ENCODE peak calls at places on chromosomes 11 and 22, in nine cellular contexts. One of them, this sample, is unnamed.

GRCh38 chr11:107011977-107012376 is 6.3 kb downstream of the GUCY1A2 start:
- DNase-seq in HEK293T: no peak
- DNase-seq in neural progenitor cell: no peak
- DNase-seq in head of caudate nucleus: no peak
- DNase-seq in KG1: no peak
- DNase-seq in NCI-H1436 treated with DMSO at 0.1 percent for 48 hours: no peak
- DNase-seq in NCI-H1092: no peak
- DNase-seq in activated CD4-positive, alpha-beta T cell treated with anti-CD3 and anti-CD28 coated beads, Interleukin-2, amount 50 U/mL, for 1 hour: no peak
- DNase-seq in globus pallidus: no peak
- DNase-seq in this sample: no peak

GRCh38 chr11:64153831-64154230 is 12.1 kb downstream of the MACROD1 start:
- DNase-seq in HEK293T: no peak
- DNase-seq in neural progenitor cell: no peak
- DNase-seq in head of caudate nucleus: no peak
- DNase-seq in KG1: no peak
- DNase-seq in NCI-H1436 treated with DMSO at 0.1 percent for 48 hours: no peak
- DNase-seq in NCI-H1092: no peak
- DNase-seq in activated CD4-positive, alpha-beta T cell treated with anti-CD3 and anti-CD28 coated beads, Interleukin-2, amount 50 U/mL, for 1 hour: no peak
- DNase-seq in globus pallidus: no peak
- DNase-seq in this sample: no peak

GRCh38 chr11:62708423-62709261 is 1.2 kb downstream of the GNG3 start:
- DNase-seq in HEK293T: no peak
- DNase-seq in neural progenitor cell: no peak
- DNase-seq in head of caudate nucleus: peak
- DNase-seq in KG1: no peak
- DNase-seq in NCI-H1436 treated with DMSO at 0.1 percent for 48 hours: no peak
- DNase-seq in NCI-H1092: no peak
- DNase-seq in activated CD4-positive, alpha-beta T cell treated with anti-CD3 and anti-CD28 coated beads, Interleukin-2, amount 50 U/mL, for 1 hour: peak
- DNase-seq in globus pallidus: no peak
- DNase-seq in this sample: no peak

GRCh38 chr22:39907605-39908097 is 6.8 kb downstream of the GRAP2 start:
- DNase-seq in HEK293T: no peak
- DNase-seq in neural progenitor cell: no peak
- DNase-seq in head of caudate nucleus: no peak
- DNase-seq in KG1: no peak
- DNase-seq in NCI-H1436 treated with DMSO at 0.1 percent for 48 hours: no peak
- DNase-seq in NCI-H1092: no peak
- DNase-seq in activated CD4-positive, alpha-beta T cell treated with anti-CD3 and anti-CD28 coated beads, Interleukin-2, amount 50 U/mL, for 1 hour: no peak
- DNase-seq in globus pallidus: no peak
- DNase-seq in this sample: no peak

GRCh38 chr11:3685923-3686322 is 14.7 kb upstream of the CHRNA10 start:
- DNase-seq in HEK293T: no peak
- DNase-seq in neural progenitor cell: no peak
- DNase-seq in head of caudate nucleus: no peak
- DNase-seq in KG1: no peak
- DNase-seq in NCI-H1436 treated with DMSO at 0.1 percent for 48 hours: no peak
- DNase-seq in NCI-H1092: peak
- DNase-seq in activated CD4-positive, alpha-beta T cell treated with anti-CD3 and anti-CD28 coated beads, Interleukin-2, amount 50 U/mL, for 1 hour: no peak
- DNase-seq in globus pallidus: no peak
- DNase-seq in this sample: no peak

GRCh38 chr11:57514538-57515331 is 767 bp downstream of the SLC43A1 start:
- DNase-seq in HEK293T: peak
- DNase-seq in neural progenitor cell: peak
- DNase-seq in head of caudate nucleus: peak
- DNase-seq in KG1: peak
- DNase-seq in NCI-H1436 treated with DMSO at 0.1 percent for 48 hours: no peak
- DNase-seq in NCI-H1092: peak
- DNase-seq in activated CD4-positive, alpha-beta T cell treated with anti-CD3 and anti-CD28 coated beads, Interleukin-2, amount 50 U/mL, for 1 hour: peak
- DNase-seq in globus pallidus: no peak
- DNase-seq in this sample: peak

GRCh38 chr22:45413013-45413367 is 409 bp downstream of the SMC1B start:
- DNase-seq in HEK293T: no peak
- DNase-seq in neural progenitor cell: no peak
- DNase-seq in head of caudate nucleus: peak
- DNase-seq in KG1: no peak
- DNase-seq in NCI-H1436 treated with DMSO at 0.1 percent for 48 hours: no peak
- DNase-seq in NCI-H1092: no peak
- DNase-seq in activated CD4-positive, alpha-beta T cell treated with anti-CD3 and anti-CD28 coated beads, Interleukin-2, amount 50 U/mL, for 1 hour: no peak
- DNase-seq in globus pallidus: no peak
- DNase-seq in this sample: no peak

GRCh38 chr11:47980093-47980906 is at the start of gene PTPRJ:
- DNase-seq in HEK293T: peak
- DNase-seq in neural progenitor cell: peak
- DNase-seq in head of caudate nucleus: peak
- DNase-seq in KG1: no peak
- DNase-seq in NCI-H1436 treated with DMSO at 0.1 percent for 48 hours: no peak
- DNase-seq in NCI-H1092: peak
- DNase-seq in activated CD4-positive, alpha-beta T cell treated with anti-CD3 and anti-CD28 coated beads, Interleukin-2, amount 50 U/mL, for 1 hour: peak
- DNase-seq in globus pallidus: peak
- DNase-seq in this sample: peak

GRCh38 chr11:68038718-68039525 is at the start of gene TCIRG1:
- DNase-seq in HEK293T: peak
- DNase-seq in neural progenitor cell: peak
- DNase-seq in head of caudate nucleus: peak
- DNase-seq in KG1: peak
- DNase-seq in NCI-H1436 treated with DMSO at 0.1 percent for 48 hours: no peak
- DNase-seq in NCI-H1092: no peak
- DNase-seq in activated CD4-positive, alpha-beta T cell treated with anti-CD3 and anti-CD28 coated beads, Interleukin-2, amount 50 U/mL, for 1 hour: peak
- DNase-seq in globus pallidus: peak
- DNase-seq in this sample: peak

GRCh38 chr11:70200212-70200844 is 2.8 kb upstream of the FADD start:
- DNase-seq in HEK293T: no peak
- DNase-seq in neural progenitor cell: no peak
- DNase-seq in head of caudate nucleus: no peak
- DNase-seq in KG1: no peak
- DNase-seq in NCI-H1436 treated with DMSO at 0.1 percent for 48 hours: no peak
- DNase-seq in NCI-H1092: no peak
- DNase-seq in activated CD4-positive, alpha-beta T cell treated with anti-CD3 and anti-CD28 coated beads, Interleukin-2, amount 50 U/mL, for 1 hour: no peak
- DNase-seq in globus pallidus: no peak
- DNase-seq in this sample: no peak

This sample was measured in GM20000.